ENCODE peak calls at places on chromosome 2, in ten cellular contexts. I is heart left ventricle, M is pancreas, P is HL-60, K is upper lobe of right lung, E is cardiac fibroblast, G is astrocyte of the spinal cord, L is choroid plexus epithelial cell, Z is PC-9, V is colonic mucosa. J is an unnamed sample.

GRCh38 chr2:8329660-8330622 is 351.9 kb upstream of the ID2 start:
- DNase-seq in K (no peak), E (no peak), Z (no peak), I (peak), M (no peak), P (no peak), L (no peak), G (no peak), V (no peak), J (no peak)

GRCh38 chr2:83802604-83803003 is 656.5 kb downstream of the SUCLG1 start:
- DNase-seq in Z (no peak), K (no peak), V (no peak), P (no peak), G (no peak), M (no peak), L (no peak), I (no peak), E (no peak), J (no peak)

GRCh38 chr2:149164296-149164695 is 125.8 kb downstream of the LYPD6B start:
- DNase-seq in V (no peak), Z (no peak), G (no peak), M (no peak), P (no peak), K (no peak), E (no peak), L (no peak), I (no peak), J (no peak)

GRCh38 chr2:25618676-25619075 is 54.7 kb downstream of the DTNB start:
- DNase-seq in K (no peak), I (no peak), E (peak), L (peak), P (no peak), M (no peak), G (peak), Z (no peak), V (no peak), J (peak)

GRCh38 chr2:55862269-55862668 is 61.3 kb downstream of the EFEMP1 start:
- DNase-seq in P (no peak), Z (no peak), K (no peak), L (peak), V (no peak), I (no peak), G (peak), E (peak), M (no peak), J (no peak)

GRCh38 chr2:154836622-154837021 is 138.1 kb downstream of the KCNJ3 start:
- DNase-seq in K (no peak), P (no peak), Z (no peak), L (no peak), I (no peak), M (no peak), G (no peak), E (no peak), V (no peak), J (no peak)

GRCh38 chr2:96325884-96326255 is 753 bp downstream of the ITPRIPL1 start:
- DNase-seq in I (no peak), G (no peak), L (no peak), K (no peak), V (no peak), P (no peak), M (no peak), Z (no peak), E (no peak), J (no peak)

GRCh38 chr2:238439912-238440311 is 13.2 kb downstream of the ASB1 start:
- DNase-seq in V (no peak), M (no peak), L (no peak), P (no peak), E (no peak), K (no peak), I (no peak), G (no peak), Z (no peak), J (no peak)

GRCh38 chr2:122531803-122532344 is 776.4 kb downstream of the TSN start:
- DNase-seq in L (no peak), P (no peak), V (no peak), Z (no peak), K (peak), I (no peak), G (no peak), M (no peak), E (peak), J (no peak)

GRCh38 chr2:69791045-69791444 is 38.4 kb upstream of the GMCL1 start:
- DNase-seq in M (no peak), L (peak), E (peak), P (no peak), K (no peak), Z (no peak), I (peak), V (no peak), G (no peak), J (no peak)

GRCh38 chr2:169911119-169911518 is 83.9 kb downstream of the UBR3 start:
- DNase-seq in G (no peak), L (no peak), I (no peak), V (no peak), Z (no peak), K (no peak), E (no peak), P (no peak), M (no peak), J (no peak)

GRCh38 chr2:161427413-161428239 is 11.5 kb downstream of the TBR1 start:
- DNase-seq in Z (no peak), E (no peak), G (peak), P (no peak), I (no peak), M (peak), L (no peak), K (no peak), V (peak), J (no peak)

GRCh38 chr2:48183991-48184390 is 277.7 kb upstream of the FBXO11 start:
- DNase-seq in V (no peak), P (no peak), E (no peak), I (no peak), Z (no peak), M (no peak), K (no peak), G (no peak), L (no peak), J (no peak)

GRCh38 chr2:43356774-43357173 is 130.4 kb upstream of the ZFP36L2 start:
- DNase-seq in M (no peak), E (peak), I (no peak), L (no peak), P (no peak), V (no peak), K (no peak), G (peak), Z (no peak), J (no peak)

GRCh38 chr2:152448621-152449020 is 113.6 kb downstream of the FMNL2 start:
- DNase-seq in Z (no peak), M (no peak), G (no peak), K (no peak), L (peak), I (no peak), V (no peak), E (no peak), P (no peak), J (no peak)

GRCh38 chr2:86704482-86704971 is 15.6 kb upstream of the RMND5A start:
- DNase-seq in E (peak), I (peak), Z (peak), K (no peak), V (peak), P (no peak), L (peak), M (no peak), G (peak), J (no peak)

GRCh38 chr2:168500516-168500915 is 44.4 kb downstream of the CERS6 start:
- DNase-seq in L (peak), E (no peak), K (no peak), V (no peak), P (no peak), G (no peak), Z (no peak), M (no peak), I (no peak), J (no peak)

GRCh38 chr2:28274911-28275685 is 117.6 kb upstream of the FOSL2 start:
- DNase-seq in E (peak), V (peak), M (no peak), L (peak), G (peak), I (peak), P (peak), K (no peak), Z (peak), J (no peak)

GRCh38 chr2:157264099-157264498 is 6.6 kb downstream of the GALNT5 start:
- DNase-seq in M (no peak), G (peak), E (peak), K (no peak), L (no peak), I (no peak), P (no peak), V (no peak), Z (no peak), J (no peak)

GRCh38 chr2:157269060-157269459 is 11.6 kb downstream of the GALNT5 start:
- DNase-seq in Z (no peak), M (no peak), I (no peak), L (no peak), G (no peak), V (no peak), E (no peak), K (no peak), P (no peak), J (no peak)

GRCh38 chr2:157265825-157266224 is 8.3 kb downstream of the GALNT5 start:
- DNase-seq in Z (no peak), G (no peak), V (no peak), I (no peak), M (no peak), E (no peak), L (no peak), K (no peak), P (no peak), J (no peak)

GRCh38 chr2:157269922-157270321 is 12.4 kb downstream of the GALNT5 start:
- DNase-seq in I (no peak), K (no peak), P (peak), L (no peak), G (no peak), V (no peak), E (no peak), Z (no peak), M (no peak), J (no peak)

DNA sequence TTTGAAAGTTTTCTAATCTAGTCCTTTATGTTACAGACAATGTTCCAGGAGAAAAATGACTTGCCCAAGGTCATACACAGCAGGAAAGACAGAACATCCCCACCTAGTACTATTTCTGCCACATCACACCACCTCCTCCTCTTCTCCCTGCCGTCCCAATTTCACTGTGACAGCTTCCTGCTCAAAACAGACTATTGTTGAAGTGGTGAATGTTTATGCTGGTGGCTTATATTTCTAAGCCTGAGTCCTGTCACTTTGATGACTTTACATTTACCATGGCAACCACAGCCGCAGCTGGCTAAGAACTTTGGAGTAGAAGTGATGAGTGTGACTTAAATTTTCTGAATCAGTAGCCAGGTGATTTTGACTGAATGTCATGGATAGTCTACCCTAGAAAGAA is 10.0 kb downstream of the GALNT5 start:
- DNase-seq in I (no peak), Z (no peak), E (no peak), M (no peak), L (no peak), G (no peak), V (no peak), P (no peak), K (no peak), J (no peak)
- H3K4me3 ChIP-seq in I (no peak), Z (no peak), E (no peak), M (no peak), L (no peak), G (no peak), V (no peak), P (no peak), K (no peak), J (no peak)

GRCh38 chr2:35858216-35858615 is 497.4 kb upstream of the CRIM1 start:
- DNase-seq in M (no peak), Z (no peak), E (no peak), I (no peak), G (peak), L (no peak), K (no peak), P (no peak), V (no peak), J (no peak)
- TF ChIP-seq CTCF in M (no peak), Z (no peak), E (no peak), I (no peak), G (peak), L (no peak), K (no peak), P (no peak), V (no peak), J (no peak)

DNA sequence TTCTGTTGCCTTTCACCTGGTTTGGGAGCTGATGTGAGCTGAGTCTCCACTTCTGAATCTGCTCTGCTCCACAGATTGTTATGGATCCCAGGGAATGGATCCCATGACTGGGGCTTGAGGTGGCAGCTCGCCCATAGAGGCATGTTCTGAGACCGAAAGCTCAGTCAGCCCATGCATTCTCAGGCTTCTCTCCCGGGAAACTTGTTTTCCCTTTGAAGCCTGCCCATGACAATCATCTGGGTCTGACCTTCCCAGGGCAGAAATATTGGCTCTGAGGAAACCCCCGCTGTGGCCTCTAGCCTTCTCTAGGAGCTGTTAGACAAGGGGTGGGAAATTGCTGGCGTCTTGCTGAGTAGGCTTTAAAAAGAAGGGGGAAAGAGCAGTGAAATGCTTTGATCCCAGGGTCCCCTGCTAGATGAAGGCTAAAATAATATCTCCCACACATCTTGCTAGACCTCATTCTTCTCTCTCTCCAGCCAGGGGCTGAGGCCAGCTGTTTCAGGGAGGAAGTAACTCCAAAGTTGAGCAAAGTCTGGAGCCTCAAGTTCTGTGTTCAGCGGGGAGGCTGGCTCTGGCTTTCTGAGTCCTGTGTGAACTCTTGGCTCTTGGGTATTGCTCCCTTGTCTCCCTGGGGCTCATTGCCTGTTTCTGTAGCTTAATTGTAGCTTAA is 2.0 kb downstream of the VAMP8 start:
- DNase-seq in M (no peak), L (no peak), V (no peak), Z (no peak), G (peak), K (no peak), P (peak), E (no peak), I (no peak), J (no peak)
- H3K4me3 ChIP-seq in M (peak), L (no peak), V (peak), Z (no peak), G (no peak), K (peak), P (peak), E (no peak), I (no peak), J (no peak)

GRCh38 chr2:35415282-35415681 is 940.3 kb upstream of the CRIM1 start:
- DNase-seq in Z (no peak), P (no peak), V (no peak), I (no peak), M (no peak), L (peak), K (no peak), G (no peak), E (no peak), J (no peak)
- TF ChIP-seq CTCF in Z (peak), P (no peak), V (no peak), I (peak), M (peak), L (peak), K (no peak), G (peak), E (no peak), J (no peak)

DNA sequence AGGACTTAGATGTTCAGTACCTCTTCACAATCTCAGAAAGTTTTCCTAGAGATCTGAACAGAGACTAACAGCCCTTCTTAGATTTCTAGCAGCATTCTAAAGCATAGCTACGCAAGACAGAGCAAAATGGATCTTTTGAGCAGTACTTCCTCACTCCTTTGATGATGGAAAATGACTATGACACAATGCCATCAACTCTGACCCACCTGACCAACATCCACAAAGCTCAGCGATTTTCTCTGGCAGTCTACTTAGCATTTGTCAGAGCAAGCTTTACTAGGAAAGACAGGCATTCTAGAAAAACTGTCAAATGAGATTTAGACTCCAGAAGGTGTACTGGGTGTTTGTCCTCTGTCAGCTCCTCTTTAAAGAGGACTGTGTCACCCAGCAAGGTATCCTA is 180.9 kb upstream of the ACVR2A start:
- DNase-seq in L (no peak), Z (no peak), E (no peak), V (no peak), G (no peak), K (no peak), P (no peak), M (no peak), I (no peak), J (no peak)
- H3K4me3 ChIP-seq in L (no peak), Z (no peak), E (no peak), V (no peak), G (no peak), K (no peak), P (no peak), M (no peak), I (no peak), J (no peak)

GRCh38 chr2:64646007-64646880 is 7.5 kb downstream of the SERTAD2 start:
- DNase-seq in V (peak), Z (peak), G (peak), M (peak), P (peak), L (peak), K (peak), I (peak), E (peak), J (no peak)

GRCh38 chr2:64641585-64641984 is 12.1 kb downstream of the SERTAD2 start:
- DNase-seq in I (no peak), P (no peak), E (no peak), L (no peak), V (no peak), K (no peak), G (no peak), M (peak), Z (no peak), J (no peak)

GRCh38 chr2:64643838-64644219 is 9.9 kb downstream of the SERTAD2 start:
- DNase-seq in G (no peak), P (no peak), M (no peak), K (no peak), L (no peak), E (no peak), V (no peak), Z (no peak), I (no peak), J (no peak)

GRCh38 chr2:64644240-64645013 is 9.3 kb downstream of the SERTAD2 start:
- DNase-seq in E (peak), G (peak), M (peak), Z (peak), P (peak), I (peak), V (peak), L (peak), K (peak), J (no peak)

DNA sequence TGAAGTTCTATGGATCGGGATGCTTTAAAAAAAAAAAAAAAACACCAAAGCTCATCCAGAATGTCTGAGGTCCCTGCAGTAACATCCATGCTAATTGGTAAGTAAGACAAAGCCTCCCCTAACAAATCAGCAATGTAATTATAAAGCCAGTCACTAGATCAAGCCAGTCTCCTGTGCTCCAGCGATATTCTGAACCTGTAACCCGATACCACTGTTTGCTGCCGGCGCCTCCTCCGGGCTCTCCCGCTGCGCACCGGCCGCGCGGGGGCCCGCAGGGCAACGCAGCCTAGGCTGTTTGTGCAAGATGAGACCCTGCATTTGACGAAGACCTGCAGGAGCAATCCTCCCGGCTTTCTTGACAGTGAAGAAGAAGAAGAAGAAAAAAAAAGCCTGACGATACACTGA is 8.7 kb downstream of the SERTAD2 start:
- DNase-seq in K (no peak), V (peak), M (peak), E (peak), I (peak), L (peak), P (no peak), Z (peak), G (peak), J (no peak)
- TF ChIP-seq CTCF in K (no peak), V (no peak), M (no peak), E (no peak), I (no peak), L (no peak), P (no peak), Z (peak), G (no peak), J (no peak)

DNA sequence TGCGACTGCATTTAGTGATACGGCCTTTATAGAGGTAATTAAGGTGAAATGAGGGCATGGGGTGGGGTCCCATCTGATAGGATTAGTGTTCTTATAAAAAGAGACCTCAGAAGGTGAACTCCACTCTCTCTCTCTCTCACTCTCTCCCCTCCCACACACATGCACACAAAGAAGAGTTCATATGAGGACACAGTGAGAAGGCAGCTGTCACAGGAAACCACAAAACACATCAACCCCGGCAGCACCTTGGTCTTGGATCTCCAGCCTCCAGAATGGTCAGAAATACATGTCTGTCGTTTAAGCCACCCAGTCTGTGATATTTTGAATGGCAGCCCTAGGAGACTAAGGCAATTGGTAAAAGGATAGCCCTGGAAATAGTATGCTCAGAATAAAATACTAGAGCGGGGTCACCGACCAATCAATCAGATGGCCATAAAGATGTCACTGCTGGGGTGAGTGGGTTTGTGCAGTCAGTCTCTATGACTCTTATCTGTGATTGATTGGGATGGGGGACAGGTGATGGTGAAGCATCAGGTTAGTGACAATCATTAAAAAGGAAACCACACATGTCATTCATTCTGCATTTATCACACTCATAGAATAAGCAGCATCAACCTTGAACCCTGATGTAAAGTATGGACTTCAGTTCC is 118.9 kb upstream of the POU3F3 start:
- DNase-seq in E (no peak), V (no peak), L (peak), P (peak), I (no peak), Z (no peak), K (no peak), G (no peak), M (no peak), J (no peak)
- H3K4me3 ChIP-seq in E (no peak), V (no peak), L (no peak), P (no peak), I (no peak), Z (no peak), K (no peak), G (no peak), M (no peak), J (no peak)

DNA sequence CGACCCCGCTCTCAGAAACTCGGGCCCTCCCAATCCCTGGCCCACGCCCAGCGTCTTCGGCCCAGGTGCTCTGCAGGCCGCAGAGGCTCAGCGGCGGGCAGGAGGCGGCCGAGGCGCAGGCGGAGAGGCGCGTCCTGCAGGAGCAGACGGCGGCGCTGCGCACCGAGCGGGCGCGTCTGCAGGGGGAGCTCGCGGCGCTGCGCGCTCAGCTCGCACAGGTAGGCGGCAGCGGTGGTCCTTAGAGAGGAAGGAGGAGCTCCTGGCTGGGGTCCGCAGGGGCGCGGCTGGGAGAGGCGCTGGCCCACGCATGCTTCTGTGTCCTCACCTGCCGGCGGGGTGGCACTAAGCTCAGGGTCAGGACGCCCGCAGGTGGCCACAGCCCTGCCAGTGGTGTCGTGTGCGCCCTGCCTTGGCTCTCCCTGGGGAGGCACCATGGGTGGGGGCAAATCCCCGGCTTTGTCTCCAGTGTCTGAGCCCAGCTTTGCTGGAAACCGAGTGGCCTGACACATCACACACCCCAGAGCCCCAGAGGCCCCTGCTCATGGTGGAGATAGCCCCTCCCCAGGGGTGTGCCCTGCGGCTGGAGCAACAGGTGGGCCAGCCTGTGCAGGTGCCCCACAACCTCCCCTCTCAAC is 14.9 kb upstream of the SNED1 start:
- DNase-seq in Z (peak), K (peak), V (no peak), M (peak), P (no peak), E (peak), G (no peak), L (peak), I (peak), J (no peak)
- TF ChIP-seq CTCF in Z (peak), K (peak), V (peak), M (no peak), P (no peak), E (peak), G (peak), L (peak), I (peak), J (peak)

J was measured in LNCaP clone FGC.